ENCODE peak calls at places on chromosomes 5 and 9, in four cellular contexts. T is HCT116, H is GM12878, B is K562. R is an unnamed sample.

GRCh38 chr9:12363439-12363838 is 329.7 kb upstream of the TYRP1 start:
- DNase-seq in B (no peak), T (no peak), H (no peak), R (no peak)

GRCh38 chr5:138230981-138231589 is 18.0 kb upstream of the CDC23 start:
- DNase-seq in B (no peak), H (no peak), T (no peak), R (no peak)

GRCh38 chr5:124920909-124921666 is 174.6 kb upstream of the ZNF608 start:
- DNase-seq in T (no peak), H (no peak), B (no peak), R (no peak)

GRCh38 chr9:121876658-121877271 is 216.3 kb downstream of the TTLL11 start:
- DNase-seq in H (no peak), B (no peak), T (no peak), R (no peak)

GRCh38 chr9:121266906-121267650 is 884 bp upstream of the GSN start:
- DNase-seq in B (no peak), H (no peak), T (no peak), R (no peak)

GRCh38 chr9:6197330-6197729 is 18.3 kb upstream of the IL33 start:
- DNase-seq in H (no peak), T (peak; percentile 12), B (no peak), R (no peak)

GRCh38 chr5:82799346-82800077 is 277.7 kb downstream of the TMEM167A start:
- DNase-seq in B (no peak), H (no peak), T (no peak), R (no peak)

GRCh38 chr5:23506329-23507236 is 826 bp upstream of the PRDM9 start:
- DNase-seq in B (no peak), T (no peak), H (no peak), R (peak; percentile 29)

GRCh38 chr5:97041239-97041638 is 101.2 kb downstream of the LIX1 start:
- DNase-seq in H (no peak), T (no peak), B (no peak), R (no peak)

GRCh38 chr9:107043886-107044285 is 180.9 kb downstream of the ZNF462 start:
- DNase-seq in B (no peak), T (no peak), H (no peak), R (no peak)
- TF ChIP-seq SRF in B (no peak), T (no peak), H (no peak), R (no peak)

GRCh38 chr9:123469231-123469630 is 113.2 kb downstream of the CRB2 start:
- DNase-seq in T (no peak), B (no peak), H (no peak), R (no peak)
- TF ChIP-seq SRF in T (no peak), B (no peak), H (no peak), R (no peak)

GRCh38 chr5:44740655-44741054 is 68.1 kb upstream of the MRPS30 start:
- DNase-seq in T (no peak), B (no peak), H (no peak), R (no peak)
- TF ChIP-seq SRF in T (no peak), B (no peak), H (no peak), R (no peak)

GRCh38 chr5:80622756-80623155 is 31.7 kb upstream of the MSH3 start:
- DNase-seq in B (no peak), T (no peak), H (no peak), R (no peak)
- TF ChIP-seq SRF in B (no peak), T (no peak), H (no peak), R (no peak)

GRCh38 chr9:137294684-137295312 is 7.3 kb downstream of the NRARP start:
- DNase-seq in B (no peak), H (no peak), T (no peak), R (no peak)
- TF ChIP-seq SRF in B (no peak), H (no peak), T (no peak), R (no peak)

GRCh38 chr9:94033383-94033782 is 50.9 kb upstream of the PTPDC1 start:
- DNase-seq in T (no peak), H (no peak), B (no peak), R (no peak)

GRCh38 chr9:94031946-94032345 is 52.3 kb upstream of the PTPDC1 start:
- DNase-seq in B (no peak), H (no peak), T (no peak), R (no peak)

GRCh38 chr9:94030318-94031179 is 53.7 kb upstream of the PTPDC1 start:
- DNase-seq in H (peak; percentile 26), T (peak; percentile 56), B (peak; percentile 94), R (peak; percentile 43)

GRCh38 chr9:94029932-94030317 is 54.3 kb upstream of the PTPDC1 start:
- DNase-seq in H (no peak), T (no peak), B (no peak), R (no peak)

DNA sequence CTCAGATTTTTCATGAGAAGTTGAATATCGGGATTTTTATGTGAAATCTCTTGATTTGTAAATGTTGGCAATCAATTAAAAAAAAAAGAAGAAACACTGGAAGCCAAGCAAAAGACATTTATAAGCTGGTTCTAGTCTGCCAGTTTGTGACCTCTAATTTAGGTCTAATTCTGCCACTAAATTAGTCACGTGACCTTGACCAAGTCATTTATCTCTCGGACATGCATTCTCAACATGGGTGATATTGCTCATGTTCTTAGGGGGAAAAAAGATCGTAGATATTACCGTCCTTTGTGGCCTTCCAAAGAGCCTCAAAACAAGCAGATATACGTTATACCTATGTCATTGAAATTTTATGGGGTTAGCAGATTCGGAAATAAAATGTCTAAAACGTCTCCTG is 52.9 kb upstream of the PTPDC1 start:
- DNase-seq in T (no peak), H (no peak), B (no peak), R (no peak)
- TF ChIP-seq SRF in T (no peak), H (no peak), B (no peak), R (no peak)

GRCh38 chr9:123083680-123084079 is 50.2 kb downstream of the GPR21 start:
- DNase-seq in B (no peak), T (no peak), H (no peak), R (no peak)

GRCh38 chr9:123084256-123084655 is 50.8 kb downstream of the GPR21 start:
- DNase-seq in T (no peak), H (no peak), B (no peak), R (no peak)

GRCh38 chr9:123081824-123082223 is 48.4 kb downstream of the GPR21 start:
- DNase-seq in B (peak; percentile 34), T (peak; percentile 22), H (peak; percentile 13), R (no peak)

GRCh38 chr9:123085916-123086315 is 52.4 kb downstream of the GPR21 start:
- DNase-seq in H (no peak), B (no peak), T (no peak), R (no peak)

DNA sequence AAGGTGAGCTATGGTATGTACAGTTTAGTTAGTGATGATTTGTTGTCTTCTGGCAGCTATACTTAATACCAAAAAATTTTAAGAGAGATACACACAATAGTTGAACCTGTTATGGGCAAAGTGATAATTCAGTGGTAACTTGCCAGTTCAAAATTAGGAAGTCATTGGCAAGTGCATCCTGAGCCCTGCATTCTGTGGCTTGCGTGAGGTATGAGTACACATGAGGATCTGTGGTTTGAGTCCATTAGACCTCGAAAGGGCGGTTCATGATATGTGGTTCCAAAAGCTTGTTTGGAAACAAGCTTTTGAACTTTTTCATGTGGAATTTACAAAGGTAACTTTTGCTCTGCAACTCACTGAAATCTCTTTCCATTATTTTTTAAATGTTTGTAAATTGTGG is 47.0 kb downstream of the GPR21 start:
- DNase-seq in H (no peak), T (no peak), B (no peak), R (no peak)
- TF ChIP-seq SRF in H (no peak), T (no peak), B (no peak), R (no peak)